ENCODE peak calls at places on chromosomes 12 and 14, in nine cellular contexts. I is lung, T is lower lobe of right lung, H is transverse colon, W is HCT116, B is left ventricle myocardium inferior, F is thyroid gland, P is endothelial cell of umbilical vein, M is ovary. D is an unnamed sample. For H3K36me3, the result is how much of the 10 kb centered on the place peaks cover.

GRCh38 chr14:91796622-91797347 is 64.9 kb upstream of the CATSPERB start:
- DNase-seq in I (no peak), T (no peak), H (no peak), W (no peak), B (no peak), F (no peak), P (no peak), M (no peak), D (no peak)

GRCh38 chr12:14905269-14906004 is 19.8 kb upstream of the MGP start:
- DNase-seq in I (no peak), T (no peak), H (no peak), W (no peak), B (peak), F (peak), P (peak), M (no peak), D (no peak)

GRCh38 chr14:86321151-86321550 is 791.2 kb downstream of the FLRT2 start:
- DNase-seq in I (no peak), T (no peak), H (no peak), W (no peak), B (no peak), F (no peak), P (no peak), M (no peak), D (no peak)

GRCh38 chr14:42192659-42193425 is 586.2 kb downstream of the LRFN5 start:
- DNase-seq in I (no peak), T (no peak), H (no peak), W (peak), B (no peak), F (no peak), P (peak), M (no peak), D (peak)

GRCh38 chr14:23154876-23155587 is 28.4 kb downstream of the SLC7A8 start:
- DNase-seq in I (peak), T (peak), H (peak), W (no peak), B (peak), F (peak), P (peak), M (peak), D (no peak)

GRCh38 chr14:47009615-47010014 is 358.0 kb upstream of the RPL10L start:
- DNase-seq in I (no peak), T (no peak), H (no peak), W (no peak), B (no peak), F (no peak), P (no peak), M (no peak), D (no peak)

GRCh38 chr12:21773799-21774198 is 707 bp downstream of the KCNJ8 start:
- DNase-seq in I (no peak), T (no peak), H (no peak), W (no peak), B (no peak), F (no peak), P (no peak), M (no peak), D (no peak)

GRCh38 chr12:108833355-108833733 is 24.0 kb downstream of the SSH1 start:
- DNase-seq in I (no peak), T (peak), H (no peak), W (peak), B (peak), F (no peak), P (peak), M (no peak), D (peak)

GRCh38 chr12:4145990-4146859 is 127.3 kb upstream of the CCND2 start:
- DNase-seq in I (no peak), T (no peak), H (no peak), W (no peak), B (no peak), F (no peak), P (no peak), M (no peak), D (no peak)

GRCh38 chr12:93819048-93819491 is 141.9 kb downstream of the CRADD start:
- DNase-seq in I (peak), T (no peak), H (peak), W (no peak), B (peak), F (no peak), P (no peak), M (peak), D (no peak)

GRCh38 chr12:91778091-91778819 is 367.4 kb downstream of the BTG1 start:
- DNase-seq in I (no peak), T (no peak), H (no peak), W (peak), B (no peak), F (peak), P (peak), M (no peak), D (no peak)

GRCh38 chr14:99733221-99733550 is 49.1 kb downstream of the CYP46A1 start:
- DNase-seq in I (no peak), T (no peak), H (no peak), W (no peak), B (no peak), F (no peak), P (no peak), M (no peak), D (no peak)

GRCh38 chr12:88432536-88433462 is 147.5 kb downstream of the KITLG start:
- DNase-seq in I (peak), T (no peak), H (no peak), W (no peak), B (no peak), F (no peak), P (no peak), M (peak), D (no peak)

GRCh38 chr14:66476964-66477363 is 9.2 kb upstream of the CCDC196 start:
- DNase-seq in I (no peak), T (no peak), H (no peak), W (no peak), B (no peak), F (no peak), P (peak), M (no peak), D (no peak)

GRCh38 chr12:6927999-6928702 is 392 bp downstream of the ATN1 start:
- DNase-seq in I (no peak), T (no peak), H (no peak), W (no peak), B (no peak), F (peak), P (no peak), M (peak), D (no peak)

GRCh38 chr14:100304825-100305445 is 1.3 kb downstream of the SLC25A29 start:
- DNase-seq in I (peak), T (peak), H (peak), W (no peak), B (peak), F (peak), P (peak), M (peak), D (no peak)

GRCh38 chr14:77375973-77376372 is 921 bp downstream of the TMED8 start:
- DNase-seq in I (no peak), T (no peak), H (no peak), W (no peak), B (no peak), F (no peak), P (no peak), M (no peak), D (no peak)

GRCh38 chr14:71597955-71598659 is 334.1 kb upstream of the RGS6 start:
- DNase-seq in I (no peak), T (no peak), H (no peak), W (no peak), B (no peak), F (no peak), P (no peak), M (no peak), D (no peak)

GRCh38 chr12:51832708-51833107 is 15.8 kb downstream of the FIGNL2 start:
- DNase-seq in I (no peak), T (no peak), H (no peak), W (no peak), B (no peak), F (no peak), P (peak), M (no peak), D (no peak)

GRCh38 chr12:113244015-113244983 is 23.0 kb downstream of the TPCN1 start:
- DNase-seq in I (peak), T (peak), H (peak), W (no peak), B (peak), F (peak), P (peak), M (no peak), D (no peak)

GRCh38 chr12:71063087-71063486 is 94.7 kb downstream of the TSPAN8 start:
- DNase-seq in I (no peak), T (no peak), H (no peak), W (no peak), B (no peak), F (no peak), P (no peak), M (no peak), D (no peak)

GRCh38 chr14:56243110-56243509 is 124.9 kb downstream of the PELI2 start:
- DNase-seq in I (no peak), T (no peak), H (no peak), W (no peak), B (no peak), F (no peak), P (no peak), M (no peak), D (no peak)

GRCh38 chr14:75147423-75148071 is 20.7 kb upstream of the NEK9 start:
- DNase-seq in I (peak), T (peak), H (peak), W (no peak), B (peak), F (peak), P (peak), M (peak), D (no peak)

GRCh38 chr14:26982071-26982470 is 384.2 kb upstream of the NOVA1 start:
- DNase-seq in I (no peak), T (no peak), H (no peak), W (no peak), B (no peak), F (no peak), P (no peak), M (no peak), D (no peak)

GRCh38 chr14:88983755-88984154 is 159.3 kb downstream of the TTC8 start:
- DNase-seq in I (no peak), T (no peak), H (no peak), W (no peak), B (no peak), F (no peak), P (no peak), M (no peak), D (peak)

GRCh38 chr12:132445884-132446471 is 44.0 kb upstream of the FBRSL1 start:
- DNase-seq in I (peak), T (peak), H (peak), W (peak), B (peak), F (peak), P (peak), M (peak), D (peak)

GRCh38 chr12:41684997-41685396 is 459.7 kb downstream of the GXYLT1 start:
- DNase-seq in I (no peak), T (no peak), H (no peak), W (no peak), B (no peak), F (no peak), P (no peak), M (no peak), D (no peak)

GRCh38 chr12:2160043-2160442 is 107.3 kb downstream of the CACNA1C start:
- DNase-seq in I (no peak), T (no peak), H (no peak), W (no peak), B (no peak), F (no peak), P (no peak), M (no peak), D (no peak)

GRCh38 chr14:101575581-101575980 is 14.3 kb downstream of the DIO3 start:
- DNase-seq in I (no peak), T (peak), H (no peak), W (no peak), B (no peak), F (no peak), P (no peak), M (no peak), D (no peak)

GRCh38 chr14:71487941-71488340 is 444.3 kb upstream of the RGS6 start:
- DNase-seq in I (no peak), T (no peak), H (no peak), W (no peak), B (no peak), F (no peak), P (no peak), M (no peak), D (no peak)

GRCh38 chr12:113486722-113487121 is 15.1 kb upstream of the LHX5 start:
- DNase-seq in I (no peak), T (no peak), H (no peak), W (no peak), B (no peak), F (no peak), P (no peak), M (no peak), D (no peak)

GRCh38 chr14:105616802-105617192 is 90.4 kb downstream of the TMEM121 start:
- DNase-seq in I (no peak), T (peak), H (no peak), W (no peak), B (no peak), F (no peak), P (no peak), M (no peak), D (no peak)

GRCh38 chr12:92629349-92630065 is 73.3 kb upstream of the PLEKHG7 start:
- DNase-seq in I (no peak), T (no peak), H (no peak), W (no peak), B (no peak), F (peak), P (peak), M (no peak), D (peak)

GRCh38 chr14:73191441-73191840 is 45.9 kb upstream of the PAPLN start:
- DNase-seq in I (no peak), T (no peak), H (no peak), W (no peak), B (no peak), F (no peak), P (no peak), M (no peak), D (no peak)

GRCh38 chr12:123526542-123527080 is 6.9 kb downstream of the RILPL1 start:
- DNase-seq in I (no peak), T (no peak), H (no peak), W (no peak), B (no peak), F (no peak), P (no peak), M (no peak), D (no peak)

GRCh38 chr12:123530683-123531082 is 2.8 kb downstream of the RILPL1 start:
- DNase-seq in I (no peak), T (no peak), H (no peak), W (no peak), B (no peak), F (no peak), P (no peak), M (no peak), D (no peak)

GRCh38 chr12:123531091-123531490 is 2.4 kb downstream of the RILPL1 start:
- DNase-seq in I (no peak), T (no peak), H (no peak), W (no peak), B (peak), F (peak), P (peak), M (no peak), D (no peak)

GRCh38 chr12:123529636-123530035 is 3.9 kb downstream of the RILPL1 start:
- DNase-seq in I (no peak), T (no peak), H (no peak), W (no peak), B (no peak), F (no peak), P (no peak), M (no peak), D (no peak)

GRCh38 chr12:123528858-123529257 is 4.7 kb downstream of the RILPL1 start:
- DNase-seq in I (no peak), T (no peak), H (no peak), W (no peak), B (no peak), F (no peak), P (no peak), M (no peak), D (no peak)
- TF ChIP-seq CTCF in I (no peak), T (no peak), H (no peak), W (no peak), B (no peak), F (no peak), P (no peak), M (no peak), D (no peak)

GRCh38 chr14:102986810-102987579 is 64.5 kb downstream of the AMN start:
- DNase-seq in I (no peak), T (no peak), H (no peak), W (no peak), B (no peak), F (no peak), P (peak), M (no peak), D (no peak)

GRCh38 chr14:102984336-102985102 is 62.1 kb downstream of the AMN start:
- DNase-seq in I (no peak), T (no peak), H (no peak), W (no peak), B (no peak), F (no peak), P (no peak), M (no peak), D (no peak)

GRCh38 chr14:102988054-102988453 is 65.6 kb downstream of the AMN start:
- DNase-seq in I (no peak), T (no peak), H (no peak), W (no peak), B (no peak), F (no peak), P (peak), M (no peak), D (no peak)

GRCh38 chr14:102983496-102983895 is 61.0 kb downstream of the AMN start:
- DNase-seq in I (no peak), T (no peak), H (no peak), W (no peak), B (no peak), F (no peak), P (no peak), M (no peak), D (no peak)

GRCh38 chr14:102985665-102986064 is 63.2 kb downstream of the AMN start:
- DNase-seq in I (no peak), T (no peak), H (no peak), W (no peak), B (no peak), F (no peak), P (no peak), M (no peak), D (no peak)
- H3K36me3 ChIP-seq in I (under half), T (half or more), H (under half), W (under half), B (half or more), F (under half), P (under half), M (under half), D (under half)

GRCh38 chr12:47802312-47802711 is 17.4 kb downstream of the HDAC7 start:
- DNase-seq in I (no peak), T (peak), H (no peak), W (no peak), B (no peak), F (no peak), P (no peak), M (no peak), D (no peak)

GRCh38 chr12:47803196-47803875 is 16.4 kb downstream of the HDAC7 start:
- DNase-seq in I (no peak), T (peak), H (no peak), W (no peak), B (no peak), F (no peak), P (no peak), M (no peak), D (no peak)

GRCh38 chr12:47801170-47801903 is 18.4 kb downstream of the HDAC7 start:
- DNase-seq in I (no peak), T (peak), H (no peak), W (no peak), B (peak), F (no peak), P (peak), M (no peak), D (no peak)

GRCh38 chr12:47800582-47800981 is 19.1 kb downstream of the HDAC7 start:
- DNase-seq in I (no peak), T (no peak), H (no peak), W (no peak), B (no peak), F (no peak), P (no peak), M (no peak), D (no peak)

GRCh38 chr12:47801904-47802246 is 17.8 kb downstream of the HDAC7 start:
- DNase-seq in I (no peak), T (peak), H (no peak), W (no peak), B (no peak), F (no peak), P (peak), M (no peak), D (no peak)
- H3K4me3 ChIP-seq in I (no peak), T (peak), H (no peak), W (no peak), B (peak), F (no peak), P (no peak), M (no peak), D (no peak)

GRCh38 chr12:119500209-119500608 is 93.4 kb upstream of the TMEM233 start:
- DNase-seq in I (no peak), T (no peak), H (no peak), W (no peak), B (no peak), F (no peak), P (no peak), M (no peak), D (no peak)
- TF ChIP-seq CTCF in I (no peak), T (no peak), H (no peak), W (peak), B (no peak), F (no peak), P (no peak), M (no peak), D (no peak)

GRCh38 chr12:124796303-124796957 is 67.2 kb downstream of the SCARB1 start:
- DNase-seq in I (no peak), T (no peak), H (no peak), W (no peak), B (no peak), F (no peak), P (no peak), M (no peak), D (no peak)

GRCh38 chr12:124797321-124797720 is 66.3 kb downstream of the SCARB1 start:
- DNase-seq in I (no peak), T (no peak), H (no peak), W (no peak), B (no peak), F (no peak), P (no peak), M (no peak), D (no peak)

GRCh38 chr12:124804011-124804621 is 59.5 kb downstream of the SCARB1 start:
- DNase-seq in I (peak), T (peak), H (no peak), W (peak), B (no peak), F (peak), P (peak), M (no peak), D (no peak)

GRCh38 chr12:124802361-124802760 is 61.3 kb downstream of the SCARB1 start:
- DNase-seq in I (no peak), T (no peak), H (no peak), W (no peak), B (no peak), F (no peak), P (no peak), M (no peak), D (no peak)

DNA sequence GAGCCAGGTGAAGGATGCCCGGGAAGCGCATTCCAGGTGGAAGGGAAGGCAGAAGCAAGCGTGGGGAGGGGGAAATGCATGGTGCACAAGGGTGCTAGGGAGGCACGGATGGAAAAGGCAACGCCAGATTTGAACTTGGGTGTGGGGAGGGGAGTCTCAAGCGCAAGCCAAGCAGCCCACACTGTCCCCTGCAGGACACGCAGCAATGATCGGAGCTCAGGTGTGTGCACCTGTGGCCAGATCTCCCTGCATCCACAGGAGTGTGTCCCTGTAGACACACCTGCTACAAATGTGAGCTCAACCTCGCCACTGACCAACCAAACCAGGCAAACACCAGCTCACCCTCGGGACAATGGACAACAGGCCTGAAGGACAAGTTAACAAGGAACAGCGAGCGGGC is 63.2 kb downstream of the SCARB1 start:
- DNase-seq in I (no peak), T (no peak), H (no peak), W (no peak), B (no peak), F (no peak), P (no peak), M (no peak), D (no peak)
- H3K36me3 ChIP-seq in I (under half), T (under half), H (under half), W (under half), B (under half), F (under half), P (under half), M (under half), D (under half)